ENCODE peak calls at places on chromosome 4, in four cellular contexts. R is NCI-H1694, L is ascending aorta, A is non-pigmented ciliary epithelial cell. Y is an unnamed sample.

GRCh38 chr4:6267573-6267972 is 2.1 kb upstream of the WFS1 start:
- DNase-seq in R (no peak), L (no peak), A (no peak), Y (no peak)

GRCh38 chr4:56218230-56218895 is 168.9 kb downstream of the AASDH start:
- DNase-seq in R (no peak), L (no peak), A (no peak), Y (no peak)

GRCh38 chr4:123528501-123529277 is 132.1 kb downstream of the SPRY1 start:
- DNase-seq in R (no peak), L (no peak), A (no peak), Y (no peak)

GRCh38 chr4:145618210-145618911 is 824 bp upstream of the MMAA start:
- DNase-seq in R (no peak), L (peak; percentile 66), A (no peak), Y (no peak)

GRCh38 chr4:112910109-112910736 is 139.2 kb upstream of the ANK2 start:
- DNase-seq in R (peak; percentile 63), L (no peak), A (no peak), Y (no peak)

GRCh38 chr4:3703677-3704521 is 62.3 kb upstream of the ADRA2C start:
- DNase-seq in R (no peak), L (peak; percentile 56), A (no peak), Y (no peak)

GRCh38 chr4:167854881-167855280 is 237.5 kb upstream of the ANXA10 start:
- DNase-seq in R (no peak), L (no peak), A (no peak), Y (no peak)

GRCh38 chr4:80831383-80832361 is 198.8 kb upstream of the BMP3 start:
- DNase-seq in R (no peak), L (no peak), A (no peak), Y (no peak)

Y was measured in esophagus squamous epithelium.